ENCODE peak calls at places on chromosomes 16 and 17, in ten cellular contexts. S is lower leg skin, J is mammary epithelial cell, V is bronchial epithelial cell, B is keratinocyte, Z is upper lobe of right lung, L is PC-9, U is NB4, X is endothelial cell of umbilical vein, H is WERI-Rb-1. O is an unnamed sample.

GRCh38 chr16:3716831-3717234 is 491 bp downstream of the TRAP1 start:
- DNase-seq in S (no peak), J (peak), V (peak), B (no peak), Z (no peak), L (peak), U (peak), X (peak), H (peak), O (no peak)

GRCh38 chr17:56172517-56172982 is 19.3 kb downstream of the ANKFN1 start:
- DNase-seq in S (no peak), J (no peak), V (no peak), B (no peak), Z (peak), L (no peak), U (no peak), X (no peak), H (peak), O (no peak)

GRCh38 chr17:63840591-63841349 is 1.7 kb downstream of the SMARCD2 start:
- DNase-seq in S (no peak), J (peak), V (no peak), B (no peak), Z (no peak), L (no peak), U (no peak), X (no peak), H (no peak), O (no peak)

GRCh38 chr17:40356906-40357861 is 7.4 kb downstream of the GJD3 start:
- DNase-seq in S (no peak), J (no peak), V (no peak), B (no peak), Z (no peak), L (no peak), U (no peak), X (no peak), H (no peak), O (no peak)

GRCh38 chr16:66923247-66923851 is 2.0 kb downstream of the RRAD start:
- DNase-seq in S (no peak), J (no peak), V (no peak), B (no peak), Z (no peak), L (no peak), U (peak), X (no peak), H (peak), O (no peak)

GRCh38 chr17:66915792-66916191 is 48.7 kb upstream of the CACNG4 start:
- DNase-seq in S (no peak), J (no peak), V (no peak), B (no peak), Z (no peak), L (no peak), U (no peak), X (no peak), H (no peak), O (no peak)

GRCh38 chr17:45147102-45147580 is 1.1 kb upstream of the HEXIM1 start:
- DNase-seq in S (peak), J (no peak), V (no peak), B (no peak), Z (no peak), L (no peak), U (peak), X (peak), H (peak), O (no peak)

GRCh38 chr17:27370776-27371175 is 76.9 kb downstream of the WSB1 start:
- DNase-seq in S (no peak), J (no peak), V (no peak), B (no peak), Z (no peak), L (no peak), U (no peak), X (no peak), H (no peak), O (no peak)

GRCh38 chr16:29007865-29008593 is 23.2 kb downstream of the LAT start:
- DNase-seq in S (no peak), J (peak), V (peak), B (no peak), Z (no peak), L (peak), U (peak), X (no peak), H (no peak), O (no peak)

GRCh38 chr16:6195966-6196365 is 1098.4 kb upstream of the EEF2KMT start:
- DNase-seq in S (no peak), J (no peak), V (no peak), B (no peak), Z (no peak), L (no peak), U (no peak), X (no peak), H (no peak), O (no peak)

GRCh38 chr17:38663964-38664644 is 10.7 kb downstream of the EPOP start:
- DNase-seq in S (no peak), J (no peak), V (no peak), B (no peak), Z (no peak), L (no peak), U (no peak), X (no peak), H (no peak), O (no peak)

GRCh38 chr16:21646091-21646490 is 6.3 kb downstream of the IGSF6 start:
- DNase-seq in S (no peak), J (no peak), V (no peak), B (no peak), Z (no peak), L (no peak), U (no peak), X (no peak), H (no peak), O (no peak)

GRCh38 chr16:65119905-65120341 is 1.9 kb downstream of the CDH11 start:
- DNase-seq in S (no peak), J (no peak), V (no peak), B (no peak), Z (no peak), L (no peak), U (no peak), X (peak), H (no peak), O (no peak)

GRCh38 chr16:68357521-68357922 is 46.7 kb downstream of the PRMT7 start:
- DNase-seq in S (no peak), J (no peak), V (no peak), B (no peak), Z (no peak), L (no peak), U (no peak), X (no peak), H (no peak), O (no peak)

GRCh38 chr16:4103741-4104140 is 12.5 kb downstream of the ADCY9 start:
- DNase-seq in S (no peak), J (no peak), V (no peak), B (no peak), Z (no peak), L (no peak), U (no peak), X (no peak), H (no peak), O (no peak)

GRCh38 chr17:42518755-42519545 is 17.1 kb upstream of the NAGLU start:
- DNase-seq in S (no peak), J (no peak), V (peak), B (no peak), Z (peak), L (peak), U (no peak), X (peak), H (peak), O (no peak)

GRCh38 chr16:75000481-75001081 is 1.8 kb downstream of the ZNRF1 start:
- DNase-seq in S (peak), J (peak), V (no peak), B (no peak), Z (no peak), L (no peak), U (peak), X (peak), H (no peak), O (no peak)

GRCh38 chr17:50722746-50723145 is 3.3 kb downstream of the LUC7L3 start:
- DNase-seq in S (no peak), J (no peak), V (no peak), B (no peak), Z (no peak), L (no peak), U (no peak), X (no peak), H (no peak), O (no peak)

GRCh38 chr17:58333396-58334207 is 5.0 kb upstream of the TSPOAP1 start:
- DNase-seq in S (no peak), J (no peak), V (no peak), B (no peak), Z (peak), L (no peak), U (peak), X (no peak), H (no peak), O (no peak)

GRCh38 chr17:58334661-58335060 is 6.1 kb upstream of the TSPOAP1 start:
- DNase-seq in S (no peak), J (no peak), V (no peak), B (no peak), Z (no peak), L (no peak), U (no peak), X (no peak), H (no peak), O (no peak)

GRCh38 chr17:58330997-58331814 is 2.6 kb upstream of the TSPOAP1 start:
- DNase-seq in S (no peak), J (no peak), V (no peak), B (no peak), Z (peak), L (no peak), U (peak), X (no peak), H (no peak), O (peak)

GRCh38 chr17:58331815-58332719 is 3.5 kb upstream of the TSPOAP1 start:
- DNase-seq in S (peak), J (no peak), V (no peak), B (no peak), Z (peak), L (no peak), U (peak), X (no peak), H (no peak), O (peak)

GRCh38 chr17:58332720-58333395 is 4.3 kb upstream of the TSPOAP1 start:
- DNase-seq in S (no peak), J (no peak), V (no peak), B (no peak), Z (peak), L (no peak), U (peak), X (no peak), H (no peak), O (no peak)
- H3K4me3 ChIP-seq in S (no peak), J (no peak), V (no peak), B (no peak), Z (peak), L (no peak), U (peak), X (no peak), H (no peak), O (peak)

DNA sequence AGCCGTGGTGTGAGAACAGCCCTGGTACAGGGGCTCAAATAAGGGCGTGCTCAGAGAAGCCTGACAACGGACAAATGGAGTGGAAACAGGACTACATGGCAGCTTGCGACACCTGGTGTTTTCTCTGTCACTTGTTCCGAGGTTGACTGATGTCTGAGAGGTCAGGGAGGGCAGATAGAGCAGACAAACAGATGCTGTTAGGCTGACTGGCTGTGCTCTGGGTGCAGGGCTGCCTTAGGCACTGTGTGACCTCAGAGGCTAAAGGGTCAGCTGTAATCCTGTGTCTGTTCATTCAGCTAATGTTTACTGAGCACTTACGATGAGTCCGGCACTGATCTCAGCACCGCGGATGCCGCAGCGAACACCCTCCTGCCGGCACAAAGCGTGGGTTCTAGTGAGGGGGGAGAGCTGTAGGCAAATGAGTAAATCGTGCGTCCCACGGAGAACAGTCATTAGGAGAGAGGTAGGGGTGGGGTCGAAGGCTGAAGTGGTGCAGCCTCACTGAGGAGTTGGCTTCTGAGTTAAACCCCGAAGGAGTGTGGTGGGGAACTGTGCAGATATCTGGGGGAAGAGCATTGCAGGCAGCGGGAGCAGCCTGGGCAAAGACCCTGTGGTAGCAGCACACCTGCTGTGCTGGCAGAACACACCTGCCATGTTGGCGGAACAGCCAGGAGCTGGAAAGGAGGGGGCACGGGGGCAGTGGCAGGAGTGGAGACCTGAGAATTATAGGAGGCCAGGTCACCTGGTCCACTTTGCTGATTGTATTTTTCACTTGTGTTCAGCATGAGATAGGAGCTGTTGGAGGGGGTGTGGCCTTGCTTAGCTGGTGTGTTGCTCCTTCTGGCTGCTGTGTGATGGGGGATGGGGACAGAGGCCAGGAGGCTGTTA is 35.0 kb downstream of the GPT2 start:
- DNase-seq in S (no peak), J (no peak), V (no peak), B (no peak), Z (no peak), L (no peak), U (no peak), X (no peak), H (peak), O (peak)
- TF ChIP-seq CTCF in S (peak), J (no peak), V (no peak), B (no peak), Z (no peak), L (no peak), U (no peak), X (no peak), H (peak), O (peak)

GRCh38 chr17:79799174-79799537 is 2.3 kb upstream of the CBX8 start:
- DNase-seq in S (no peak), J (no peak), V (no peak), B (no peak), Z (peak), L (no peak), U (no peak), X (no peak), H (no peak), O (no peak)

GRCh38 chr17:79801156-79802038 is 4.5 kb upstream of the CBX8 start:
- DNase-seq in S (no peak), J (peak), V (no peak), B (no peak), Z (peak), L (no peak), U (peak), X (no peak), H (no peak), O (no peak)

GRCh38 chr17:79798296-79799173 is 1.7 kb upstream of the CBX8 start:
- DNase-seq in S (no peak), J (no peak), V (no peak), B (no peak), Z (no peak), L (no peak), U (peak), X (no peak), H (peak), O (no peak)

GRCh38 chr17:79800325-79801155 is 3.7 kb upstream of the CBX8 start:
- DNase-seq in S (no peak), J (peak), V (no peak), B (no peak), Z (peak), L (peak), U (peak), X (no peak), H (peak), O (no peak)

DNA sequence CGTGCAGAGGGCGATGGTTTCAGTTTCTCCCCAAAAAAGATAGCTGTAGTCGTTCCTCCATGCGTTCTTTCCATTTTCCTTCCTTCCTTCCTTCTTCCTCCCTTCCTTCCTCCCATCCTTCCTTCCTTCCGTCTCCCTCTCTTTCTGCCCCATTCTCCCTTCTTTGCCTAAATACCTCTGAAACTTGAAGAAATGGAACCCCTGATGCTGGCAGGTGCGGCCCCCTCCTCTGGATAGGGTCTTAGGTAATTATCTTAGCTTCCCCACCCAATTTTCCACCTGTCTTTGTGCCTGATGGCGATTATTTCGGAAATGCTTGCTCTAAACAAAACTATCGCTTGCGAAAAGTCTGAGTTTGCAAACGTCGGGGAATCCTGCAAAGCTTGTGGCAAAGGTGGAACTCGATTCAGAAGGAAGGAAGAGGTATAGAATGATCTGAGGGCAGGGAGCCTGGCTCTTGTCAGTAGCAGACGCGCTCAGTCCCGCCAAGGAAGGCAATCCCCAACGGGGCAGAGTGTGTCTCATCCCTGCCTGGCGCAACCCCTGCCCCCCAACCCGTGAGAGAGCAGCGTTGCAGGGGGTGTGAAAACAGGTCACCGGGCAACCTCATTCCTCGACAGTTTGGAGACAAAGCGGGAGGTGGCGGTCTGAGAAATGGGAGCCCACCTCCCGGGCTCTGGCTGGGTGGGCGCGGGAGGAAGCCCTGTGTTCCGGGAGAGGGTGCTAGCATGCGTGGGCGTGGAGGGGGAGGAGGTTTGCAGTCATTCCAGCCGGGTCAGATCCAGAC is 2.9 kb upstream of the CBX8 start:
- DNase-seq in S (no peak), J (no peak), V (no peak), B (no peak), Z (peak), L (no peak), U (peak), X (no peak), H (peak), O (no peak)
- H3K4me3 ChIP-seq in S (no peak), J (no peak), V (no peak), B (peak), Z (no peak), L (peak), U (peak), X (no peak), H (peak), O (no peak)

GRCh38 chr16:72856797-72857196 is 191.1 kb downstream of the ZFHX3 start:
- DNase-seq in S (peak), J (no peak), V (peak), B (no peak), Z (peak), L (no peak), U (peak), X (no peak), H (peak), O (no peak)
- TF ChIP-seq CTCF in S (no peak), J (peak), V (peak), B (peak), Z (peak), L (peak), U (peak), X (peak), H (peak), O (peak)

GRCh38 chr17:16251043-16251442 is 34.0 kb downstream of the PIGL start:
- DNase-seq in S (no peak), J (no peak), V (no peak), B (no peak), Z (no peak), L (no peak), U (no peak), X (no peak), H (no peak), O (no peak)

GRCh38 chr17:16259926-16260325 is 42.9 kb downstream of the PIGL start:
- DNase-seq in S (no peak), J (no peak), V (no peak), B (no peak), Z (no peak), L (no peak), U (no peak), X (no peak), H (no peak), O (no peak)

GRCh38 chr17:16251556-16251955 is 34.5 kb downstream of the PIGL start:
- DNase-seq in S (no peak), J (no peak), V (no peak), B (no peak), Z (no peak), L (no peak), U (no peak), X (no peak), H (no peak), O (no peak)

GRCh38 chr17:16258916-16259315 is 41.9 kb downstream of the PIGL start:
- DNase-seq in S (no peak), J (no peak), V (no peak), B (no peak), Z (no peak), L (no peak), U (peak), X (no peak), H (no peak), O (no peak)

DNA sequence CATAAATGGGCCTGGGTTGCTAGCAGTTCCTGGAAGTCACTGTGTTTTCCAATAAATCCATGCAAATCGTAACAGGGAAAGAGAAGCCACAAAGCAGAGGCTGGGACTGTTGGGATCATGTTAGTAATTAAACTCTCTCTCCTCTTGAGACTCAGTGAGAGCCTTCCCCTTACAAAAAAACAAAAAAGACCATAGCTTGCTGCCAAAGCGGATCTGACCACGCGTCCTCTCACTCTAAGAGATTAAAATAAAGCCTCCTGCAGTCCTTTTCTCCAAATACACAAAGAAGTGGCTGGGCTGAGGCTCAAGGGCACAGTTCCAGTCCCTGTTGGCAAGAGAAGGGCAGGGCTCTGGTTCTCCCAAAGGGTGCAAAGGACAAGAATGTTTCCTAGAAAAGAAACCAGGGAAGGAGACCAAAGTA is 38.5 kb downstream of the PIGL start:
- DNase-seq in S (no peak), J (no peak), V (no peak), B (no peak), Z (no peak), L (no peak), U (no peak), X (peak), H (peak), O (no peak)
- H3K4me3 ChIP-seq in S (no peak), J (no peak), V (no peak), B (no peak), Z (peak), L (no peak), U (no peak), X (no peak), H (no peak), O (no peak)

GRCh38 chr17:47967607-47968252 is 3.2 kb upstream of the CDK5RAP3 start:
- DNase-seq in S (no peak), J (peak), V (peak), B (peak), Z (no peak), L (peak), U (no peak), X (no peak), H (no peak), O (no peak)
- TF ChIP-seq CTCF in S (no peak), J (no peak), V (no peak), B (no peak), Z (no peak), L (no peak), U (no peak), X (no peak), H (no peak), O (no peak)

GRCh38 chr16:85735946-85736345 is 14.9 kb downstream of the C16orf74 start:
- DNase-seq in S (no peak), J (no peak), V (no peak), B (no peak), Z (no peak), L (no peak), U (peak), X (no peak), H (no peak), O (no peak)
- H3K4me3 ChIP-seq in S (no peak), J (no peak), V (no peak), B (no peak), Z (no peak), L (no peak), U (no peak), X (no peak), H (no peak), O (no peak)

GRCh38 chr17:76261421-76262215 is 3.5 kb upstream of the UBALD2 start:
- DNase-seq in S (no peak), J (no peak), V (peak), B (no peak), Z (no peak), L (no peak), U (no peak), X (peak), H (no peak), O (peak)
- TF ChIP-seq CTCF in S (no peak), J (no peak), V (no peak), B (no peak), Z (no peak), L (no peak), U (no peak), X (no peak), H (no peak), O (no peak)

DNA sequence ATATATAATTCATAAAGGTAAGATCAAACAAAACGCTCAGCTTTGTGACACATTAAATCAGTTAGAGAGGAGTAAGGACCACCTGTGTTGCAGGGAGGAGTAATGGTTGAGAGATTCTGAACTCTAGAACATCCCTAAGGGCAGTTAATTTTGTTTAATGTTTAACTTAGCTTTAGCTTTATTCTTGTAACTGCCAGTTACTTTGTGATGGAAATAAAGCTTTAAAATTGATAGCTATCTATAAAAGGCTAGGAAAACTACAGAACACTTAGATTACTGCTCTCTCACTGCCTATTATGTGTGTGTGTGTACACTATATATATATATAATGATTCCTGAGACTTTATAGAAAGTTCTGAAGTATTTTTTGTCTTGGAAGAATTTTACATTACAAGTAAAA is 37.8 kb downstream of the PTRH2 start:
- DNase-seq in S (no peak), J (no peak), V (no peak), B (no peak), Z (no peak), L (no peak), U (no peak), X (no peak), H (no peak), O (no peak)
- H3K4me3 ChIP-seq in S (no peak), J (no peak), V (no peak), B (no peak), Z (no peak), L (no peak), U (no peak), X (no peak), H (no peak), O (no peak)